ENCODE peak calls at places on chromosomes 11 and 22, in eight cellular contexts. O is AG04450; A is activated naive CD4-positive, alpha-beta T cell; I is SK-N-DZ; S is KBM-7; G is activated naive CD8-positive, alpha-beta T cell treated with anti-CD3 and anti-CD28 coated beads, Interleukin-2, amount 50 U/mL, for 24 hours; D is kidney epithelial cell; F is NCI-H2081. H is an unnamed sample.

GRCh38 chr11:79060534-79060933 is 380.3 kb downstream of the TENM4 start:
- DNase-seq in O (no peak), A (no peak), I (no peak), S (no peak), G (no peak), D (no peak), F (no peak), H (no peak)

GRCh38 chr22:48663297-48663696 is 1164.4 kb downstream of the BRD1 start:
- DNase-seq in O (no peak), A (no peak), I (no peak), S (peak), G (no peak), D (no peak), F (no peak), H (peak)

GRCh38 chr22:24894998-24895397 is 51.5 kb downstream of the LHFPL7 start:
- DNase-seq in O (no peak), A (no peak), I (no peak), S (no peak), G (no peak), D (peak), F (peak), H (no peak)

GRCh38 chr22:25896098-25896497 is 154.1 kb downstream of the MYO18B start:
- DNase-seq in O (no peak), A (no peak), I (no peak), S (no peak), G (no peak), D (no peak), F (no peak), H (peak)

GRCh38 chr11:36360318-36360717 is 64.2 kb downstream of the PRR5L start:
- DNase-seq in O (no peak), A (no peak), I (no peak), S (no peak), G (no peak), D (no peak), F (no peak), H (no peak)

GRCh38 chr11:76614471-76615183 is 55.9 kb downstream of the LRRC32 start:
- DNase-seq in O (no peak), A (no peak), I (no peak), S (no peak), G (no peak), D (no peak), F (no peak), H (no peak)

GRCh38 chr22:48827228-48827810 is 1000.4 kb downstream of the BRD1 start:
- DNase-seq in O (no peak), A (no peak), I (no peak), S (no peak), G (no peak), D (no peak), F (peak), H (no peak)

GRCh38 chr22:43263645-43264514 is 76.9 kb upstream of the TTLL12 start:
- DNase-seq in O (peak), A (peak), I (peak), S (peak), G (peak), D (peak), F (no peak), H (no peak)

GRCh38 chr11:84089072-84090057 is 803.2 kb upstream of the CCDC90B start:
- DNase-seq in O (no peak), A (no peak), I (peak), S (no peak), G (no peak), D (no peak), F (peak), H (no peak)

H was measured in Karpas-422.